ENCODE peak calls at places on chromosome 3, in nine cellular contexts. X is breast epithelium, I is IMR-90, R is heart left ventricle, T is OCI-LY7, V is ascending aorta, G is A549, B is ovary, Q is HCT116. N is an unnamed sample.

GRCh38 chr3:16399473-16399872 is 114.0 kb downstream of the RFTN1 start:
- DNase-seq in X (no peak), I (peak; percentile 95), R (peak; percentile 75), T (peak; percentile 17), V (no peak), G (peak; percentile 19), B (peak; percentile 63), Q (no peak), N (no peak)

GRCh38 chr3:127585163-127585812 is 5.2 kb downstream of the TPRA1 start:
- DNase-seq in X (no peak), I (peak; percentile 54), R (no peak), T (no peak), V (no peak), G (no peak), B (no peak), Q (no peak), N (no peak)

GRCh38 chr3:5011555-5012256 is 32.5 kb downstream of the BHLHE40 start:
- DNase-seq in X (no peak), I (no peak), R (no peak), T (peak; percentile 87), V (no peak), G (no peak), B (no peak), Q (no peak), N (no peak)

GRCh38 chr3:189395825-189396224 is 224.1 kb downstream of the TPRG1 start:
- DNase-seq in X (no peak), I (no peak), R (no peak), T (no peak), V (no peak), G (no peak), B (no peak), Q (no peak), N (no peak)

GRCh38 chr3:12300137-12300536 is 11.3 kb downstream of the PPARG start:
- DNase-seq in X (no peak), I (no peak), R (no peak), T (no peak), V (no peak), G (peak; percentile 62), B (no peak), Q (peak; percentile 70), N (no peak)

GRCh38 chr3:46664188-46664970 is 29.1 kb downstream of the ALS2CL start:
- DNase-seq in X (no peak), I (no peak), R (no peak), T (no peak), V (no peak), G (no peak), B (no peak), Q (no peak), N (no peak)

GRCh38 chr3:67104388-67104787 is 106.3 kb downstream of the KBTBD8 start:
- DNase-seq in X (no peak), I (no peak), R (no peak), T (no peak), V (no peak), G (no peak), B (no peak), Q (no peak), N (no peak)

GRCh38 chr3:126085841-126086240 is 1.9 kb upstream of the SLC41A3 start:
- DNase-seq in X (no peak), I (no peak), R (no peak), T (no peak), V (no peak), G (no peak), B (no peak), Q (no peak), N (no peak)

GRCh38 chr3:484302-484701 is 287.7 kb downstream of the CHL1 start:
- DNase-seq in X (no peak), I (no peak), R (no peak), T (no peak), V (no peak), G (no peak), B (no peak), Q (no peak), N (no peak)

GRCh38 chr3:134464693-134465385 is 20.9 kb downstream of the ANAPC13 start:
- DNase-seq in X (no peak), I (no peak), R (no peak), T (no peak), V (no peak), G (no peak), B (no peak), Q (no peak), N (no peak)

GRCh38 chr3:131491775-131492174 is 11.0 kb downstream of the MRPL3 start:
- DNase-seq in X (no peak), I (peak; percentile 16), R (no peak), T (no peak), V (no peak), G (no peak), B (no peak), Q (no peak), N (no peak)

GRCh38 chr3:17050051-17050450 is 165.3 kb downstream of the PLCL2 start:
- DNase-seq in X (no peak), I (no peak), R (no peak), T (no peak), V (no peak), G (no peak), B (no peak), Q (no peak), N (no peak)

GRCh38 chr3:9247361-9248231 is 1.9 kb downstream of the SRGAP3 start:
- DNase-seq in X (no peak), I (no peak), R (no peak), T (no peak), V (no peak), G (no peak), B (no peak), Q (no peak), N (peak; percentile 23)

DNA sequence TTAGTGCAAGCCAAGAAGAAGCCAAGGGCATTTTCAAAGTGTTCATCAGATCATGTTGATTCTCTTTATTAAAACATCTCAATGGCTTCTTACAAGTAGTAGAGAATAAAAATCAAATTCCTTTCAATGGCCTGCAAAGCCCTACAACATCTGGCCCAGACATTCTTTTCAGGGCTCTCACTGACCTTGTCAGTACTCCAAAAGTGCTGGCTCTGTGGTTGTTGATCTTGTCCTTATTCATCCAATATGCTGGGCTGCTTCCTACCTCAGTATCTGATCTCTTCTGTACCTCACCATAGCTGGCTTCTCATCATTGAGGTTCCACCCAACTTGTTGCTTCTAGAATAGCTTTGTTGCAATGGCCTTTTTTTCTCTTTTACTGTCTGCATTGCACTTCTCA is 74.0 kb upstream of the SAMMSON start:
- DNase-seq in X (no peak), I (peak; percentile 68), R (no peak), T (no peak), V (no peak), G (no peak), B (no peak), Q (no peak), N (no peak)
- H3K27ac ChIP-seq in X (no peak overlapping the region), I (no peak overlapping the region), R (no peak overlapping the region), T (no peak overlapping the region), V (no peak overlapping the region), G (no peak overlapping the region), B (no peak overlapping the region), Q (no peak overlapping the region), N (no peak overlapping the region)

GRCh38 chr3:149274220-149274619 is 52.6 kb upstream of the CP start:
- DNase-seq in X (no peak), I (no peak), R (no peak), T (no peak), V (no peak), G (no peak), B (no peak), Q (no peak), N (no peak)
- TF ChIP-seq CTCF in X (no peak), I (no peak), R (no peak), T (no peak), V (no peak), G (no peak), B (no peak), Q (no peak), N (no peak)

DNA sequence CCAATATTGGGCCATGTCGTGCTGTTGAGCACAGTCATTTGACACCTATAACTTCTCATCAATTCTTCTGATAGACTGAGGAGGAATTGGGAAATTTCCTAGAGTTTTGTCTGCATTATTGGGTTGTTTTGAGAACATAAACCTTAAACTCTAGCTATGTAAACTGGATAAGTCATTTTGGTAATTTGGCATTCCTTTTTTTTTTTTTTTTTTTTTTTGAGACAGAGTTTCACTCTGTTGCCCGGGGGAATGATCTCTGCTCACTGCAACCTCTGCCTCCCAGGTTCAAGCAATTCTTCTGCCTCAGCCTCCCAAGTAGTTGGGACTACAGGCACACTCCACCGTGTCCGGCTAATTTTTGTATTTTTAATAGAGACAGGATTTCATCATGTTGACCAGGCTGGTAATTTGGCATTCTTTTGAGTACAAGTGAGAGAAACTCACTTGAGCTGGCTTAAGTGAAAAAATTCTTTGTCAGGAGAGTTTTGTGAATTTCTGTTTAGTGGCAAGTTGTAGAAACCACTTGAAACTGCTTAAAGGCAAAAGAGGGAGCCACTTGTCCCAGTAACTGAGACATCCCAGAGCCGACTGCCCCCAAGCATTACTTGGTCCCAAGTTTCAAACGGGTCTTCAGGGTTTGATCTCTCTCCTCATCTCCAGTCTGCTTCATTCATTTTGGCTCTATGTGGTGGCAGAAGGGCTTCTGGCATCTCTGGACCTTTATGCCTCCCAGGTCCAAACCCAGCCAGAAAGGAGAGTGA is 34.9 kb downstream of the FLNB start:
- DNase-seq in X (no peak), I (no peak), R (no peak), T (no peak), V (no peak), G (no peak), B (no peak), Q (no peak), N (no peak)
- H3K4me1 ChIP-seq in X (peaks cover 10% of the 10 kb centered on the region), I (peaks cover 42% of the 10 kb centered on the region), R (peaks cover 8% of the 10 kb centered on the region), T (peaks cover 4% of the 10 kb centered on the region), V (peaks cover 18% of the 10 kb centered on the region), G (peaks cover 100% of the 10 kb centered on the region), B (peaks cover 20% of the 10 kb centered on the region), Q (peaks cover 38% of the 10 kb centered on the region), N (peaks cover 25% of the 10 kb centered on the region)

GRCh38 chr3:34175636-34176186 is 377.3 kb downstream of the PDCD6IP start:
- DNase-seq in X (no peak), I (no peak), R (no peak), T (peak; percentile 12), V (no peak), G (no peak), B (no peak), Q (no peak), N (no peak)

GRCh38 chr3:34176723-34177122 is 378.3 kb downstream of the PDCD6IP start:
- DNase-seq in X (no peak), I (no peak), R (no peak), T (no peak), V (no peak), G (no peak), B (no peak), Q (no peak), N (no peak)

GRCh38 chr3:34178415-34178814 is 380.0 kb downstream of the PDCD6IP start:
- DNase-seq in X (no peak), I (peak; percentile 11), R (no peak), T (no peak), V (no peak), G (no peak), B (no peak), Q (no peak), N (no peak)

GRCh38 chr3:34180532-34180931 is 382.1 kb downstream of the PDCD6IP start:
- DNase-seq in X (no peak), I (no peak), R (no peak), T (no peak), V (no peak), G (no peak), B (no peak), Q (no peak), N (no peak)

DNA sequence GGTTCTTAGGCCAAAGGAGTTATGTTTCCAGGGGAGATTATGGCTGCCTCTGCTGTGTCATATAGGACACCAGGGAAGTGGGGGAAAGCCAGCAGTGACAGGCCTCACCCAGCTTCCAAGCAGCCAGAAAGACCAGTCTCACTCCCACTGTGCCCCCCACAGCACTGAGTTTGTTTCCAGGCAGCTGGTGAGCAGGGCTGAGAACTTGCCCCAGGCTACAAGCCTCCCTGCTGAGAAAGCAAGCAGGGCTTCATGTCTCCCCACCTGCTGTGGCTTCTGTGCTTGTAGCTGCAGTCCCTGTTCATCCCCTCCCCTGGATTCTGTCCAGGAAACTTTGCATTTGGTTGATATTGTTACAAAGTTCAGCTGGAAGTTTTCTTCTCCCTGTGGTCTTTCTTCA is 376.3 kb downstream of the PDCD6IP start:
- DNase-seq in X (no peak), I (no peak), R (no peak), T (no peak), V (no peak), G (no peak), B (no peak), Q (no peak), N (no peak)
- H3K27ac ChIP-seq in X (no peak overlapping the region), I (no peak overlapping the region), R (no peak overlapping the region), T (no peak overlapping the region), V (no peak overlapping the region), G (no peak overlapping the region), B (no peak overlapping the region), Q (no peak overlapping the region), N (no peak overlapping the region)

N was measured in foreskin keratinocyte.